ENCODE peak calls at places on chromosomes 13 and 19, in five cellular contexts. One of them, this sample, is unnamed.

GRCh38 chr13:41075034-41075433 is 13.7 kb downstream of the WBP4 start:
- DNase-seq in mesendoderm: peak; percentile 22
- DNase-seq in neuronal stem cell: no peak
- DNase-seq in IMR-90: peak; percentile 49
- DNase-seq in trophoblast cell: no peak
- DNase-seq in this sample: peak; percentile 52

GRCh38 chr19:21850636-21851255 is 14.8 kb upstream of the ZNF43 start:
- DNase-seq in mesendoderm: peak; percentile 4
- DNase-seq in neuronal stem cell: no peak
- DNase-seq in IMR-90: no peak
- DNase-seq in trophoblast cell: peak; percentile 97
- DNase-seq in this sample: no peak

GRCh38 chr19:3405261-3405653 is 38.9 kb downstream of the NFIC start:
- DNase-seq in mesendoderm: no peak
- DNase-seq in neuronal stem cell: no peak
- DNase-seq in IMR-90: no peak
- DNase-seq in trophoblast cell: no peak
- DNase-seq in this sample: no peak

GRCh38 chr13:59750860-59751259 is 412.9 kb downstream of the DIAPH3 start:
- DNase-seq in mesendoderm: peak; percentile 97
- DNase-seq in neuronal stem cell: peak; percentile 83
- DNase-seq in IMR-90: peak; percentile 57
- DNase-seq in trophoblast cell: no peak
- DNase-seq in this sample: peak; percentile 72

GRCh38 chr19:55179570-55180484 is at the start of gene SYT5:
- DNase-seq in mesendoderm: peak; percentile 55
- DNase-seq in neuronal stem cell: peak; percentile 58
- DNase-seq in IMR-90: no peak
- DNase-seq in trophoblast cell: no peak
- DNase-seq in this sample: no peak

GRCh38 chr19:51448011-51448744 is 10.1 kb downstream of the SIGLEC8 start:
- DNase-seq in mesendoderm: no peak
- DNase-seq in neuronal stem cell: no peak
- DNase-seq in IMR-90: no peak
- DNase-seq in trophoblast cell: no peak
- DNase-seq in this sample: no peak

GRCh38 chr13:48783181-48783630 is 129.5 kb downstream of the CYSLTR2 start:
- DNase-seq in mesendoderm: no peak
- DNase-seq in neuronal stem cell: no peak
- DNase-seq in IMR-90: peak; percentile 100
- DNase-seq in trophoblast cell: peak; percentile 98
- DNase-seq in this sample: peak; percentile 99

GRCh38 chr19:11269408-11269807 is 7.1 kb upstream of the DOCK6 start:
- DNase-seq in mesendoderm: no peak
- DNase-seq in neuronal stem cell: no peak
- DNase-seq in IMR-90: peak; percentile 56
- DNase-seq in trophoblast cell: no peak
- DNase-seq in this sample: no peak

GRCh38 chr19:51971624-51972023 is 15.0 kb downstream of the ZNF350 start:
- DNase-seq in mesendoderm: peak; percentile 66
- DNase-seq in neuronal stem cell: no peak
- DNase-seq in IMR-90: peak; percentile 13
- DNase-seq in trophoblast cell: no peak
- DNase-seq in this sample: peak; percentile 41

DNA sequence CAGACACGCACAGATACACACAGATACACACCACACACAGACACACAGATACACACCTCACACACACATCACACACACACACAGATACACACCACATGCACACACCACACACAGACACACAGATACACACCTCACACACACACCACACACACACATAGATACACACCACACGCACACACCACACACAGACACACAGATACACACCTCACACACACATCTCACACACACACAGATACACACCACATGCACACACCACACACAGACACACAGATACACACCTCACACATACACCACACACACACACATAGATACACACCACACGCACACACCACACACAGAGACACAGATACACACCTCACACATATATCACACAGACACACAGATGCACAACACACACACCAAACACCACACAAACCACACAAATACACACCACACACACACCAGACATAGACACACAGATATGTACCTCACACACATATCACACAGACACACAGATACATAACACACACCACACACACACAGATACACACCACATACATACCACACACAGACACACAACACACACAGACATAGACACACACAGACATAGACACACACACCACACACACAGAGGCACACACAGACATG is 24.2 kb upstream of the SLC7A10 start:
- DNase-seq in mesendoderm: no peak
- DNase-seq in neuronal stem cell: no peak
- DNase-seq in IMR-90: no peak
- DNase-seq in trophoblast cell: no peak
- DNase-seq in this sample: no peak
- H2AK5ac ChIP-seq in mesendoderm: no peak overlapping the region
- H2AK5ac ChIP-seq in neuronal stem cell: no peak overlapping the region
- H2AK5ac ChIP-seq in IMR-90: no peak overlapping the region
- H2AK5ac ChIP-seq in trophoblast cell: no peak overlapping the region
- H2AK5ac ChIP-seq in this sample: no peak overlapping the region

GRCh38 chr13:33066329-33066728 is 50.1 kb downstream of the KL start:
- DNase-seq in mesendoderm: no peak
- DNase-seq in neuronal stem cell: no peak
- DNase-seq in IMR-90: no peak
- DNase-seq in trophoblast cell: no peak
- DNase-seq in this sample: no peak
- H2AK5ac ChIP-seq in mesendoderm: no peak overlapping the region
- H2AK5ac ChIP-seq in neuronal stem cell: no peak overlapping the region
- H2AK5ac ChIP-seq in IMR-90: no peak overlapping the region
- H2AK5ac ChIP-seq in trophoblast cell: no peak overlapping the region
- H2AK5ac ChIP-seq in this sample: no peak overlapping the region

GRCh38 chr19:49850487-49851342 is at the start of gene PTOV1:
- DNase-seq in mesendoderm: peak; percentile 96
- DNase-seq in neuronal stem cell: peak; percentile 92
- DNase-seq in IMR-90: peak; percentile 91
- DNase-seq in trophoblast cell: peak; percentile 93
- DNase-seq in this sample: peak; percentile 94
- H2AK5ac ChIP-seq in mesendoderm: no peak within 1 kb of the TSS
- H2AK5ac ChIP-seq in neuronal stem cell: peak within 1 kb of the TSS; percentile 93
- H2AK5ac ChIP-seq in IMR-90: peak within 1 kb of the TSS; percentile 96
- H2AK5ac ChIP-seq in trophoblast cell: peak within 1 kb of the TSS; percentile 51
- H2AK5ac ChIP-seq in this sample: peak within 1 kb of the TSS; percentile 3

GRCh38 chr19:12993562-12993961 is 1.7 kb upstream of the NFIX start:
- DNase-seq in mesendoderm: no peak
- DNase-seq in neuronal stem cell: no peak
- DNase-seq in IMR-90: no peak
- DNase-seq in trophoblast cell: no peak
- DNase-seq in this sample: no peak

GRCh38 chr19:12990447-12990846 is 4.8 kb upstream of the NFIX start:
- DNase-seq in mesendoderm: no peak
- DNase-seq in neuronal stem cell: no peak
- DNase-seq in IMR-90: no peak
- DNase-seq in trophoblast cell: no peak
- DNase-seq in this sample: no peak

GRCh38 chr19:12992729-12993128 is 2.5 kb upstream of the NFIX start:
- DNase-seq in mesendoderm: no peak
- DNase-seq in neuronal stem cell: no peak
- DNase-seq in IMR-90: no peak
- DNase-seq in trophoblast cell: no peak
- DNase-seq in this sample: no peak

GRCh38 chr19:12990853-12991252 is 4.4 kb upstream of the NFIX start:
- DNase-seq in mesendoderm: no peak
- DNase-seq in neuronal stem cell: no peak
- DNase-seq in IMR-90: no peak
- DNase-seq in trophoblast cell: no peak
- DNase-seq in this sample: no peak

DNA sequence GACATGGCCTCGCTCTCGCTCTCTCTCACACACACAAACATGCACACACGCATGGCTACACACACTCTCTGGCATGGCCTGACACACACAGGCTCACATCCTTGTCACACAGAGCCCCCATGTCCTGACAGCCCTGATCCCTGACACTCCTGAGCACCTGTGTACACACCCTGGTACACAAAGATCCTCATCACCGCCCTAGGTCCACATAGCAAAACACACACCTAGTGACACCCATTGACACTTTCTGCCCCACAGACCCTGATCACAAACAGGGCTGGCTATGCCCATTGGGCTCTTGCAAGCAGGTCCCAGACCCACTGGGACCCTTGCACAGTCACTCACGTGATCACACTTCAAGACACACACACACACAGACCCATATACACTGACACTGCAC is 4.0 kb upstream of the NFIX start:
- DNase-seq in mesendoderm: no peak
- DNase-seq in neuronal stem cell: no peak
- DNase-seq in IMR-90: no peak
- DNase-seq in trophoblast cell: no peak
- DNase-seq in this sample: no peak
- H2AK5ac ChIP-seq in mesendoderm: no peak overlapping the region
- H2AK5ac ChIP-seq in neuronal stem cell: no peak overlapping the region
- H2AK5ac ChIP-seq in IMR-90: peak overlapping the region; percentile 86
- H2AK5ac ChIP-seq in trophoblast cell: no peak overlapping the region
- H2AK5ac ChIP-seq in this sample: no peak overlapping the region

GRCh38 chr13:102550507-102550906 is 46.3 kb upstream of the TPP2 start:
- DNase-seq in mesendoderm: no peak
- DNase-seq in neuronal stem cell: no peak
- DNase-seq in IMR-90: no peak
- DNase-seq in trophoblast cell: no peak
- DNase-seq in this sample: no peak
- H2AK5ac ChIP-seq in mesendoderm: no peak overlapping the region
- H2AK5ac ChIP-seq in neuronal stem cell: no peak overlapping the region
- H2AK5ac ChIP-seq in IMR-90: no peak overlapping the region
- H2AK5ac ChIP-seq in trophoblast cell: no peak overlapping the region
- H2AK5ac ChIP-seq in this sample: no peak overlapping the region

GRCh38 chr13:39330504-39330903 is 272.5 kb downstream of the LHFPL6 start:
- DNase-seq in mesendoderm: no peak
- DNase-seq in neuronal stem cell: no peak
- DNase-seq in IMR-90: no peak
- DNase-seq in trophoblast cell: no peak
- DNase-seq in this sample: no peak
- H2AK5ac ChIP-seq in mesendoderm: no peak overlapping the region
- H2AK5ac ChIP-seq in neuronal stem cell: no peak overlapping the region
- H2AK5ac ChIP-seq in IMR-90: no peak overlapping the region
- H2AK5ac ChIP-seq in trophoblast cell: no peak overlapping the region
- H2AK5ac ChIP-seq in this sample: no peak overlapping the region

DNA sequence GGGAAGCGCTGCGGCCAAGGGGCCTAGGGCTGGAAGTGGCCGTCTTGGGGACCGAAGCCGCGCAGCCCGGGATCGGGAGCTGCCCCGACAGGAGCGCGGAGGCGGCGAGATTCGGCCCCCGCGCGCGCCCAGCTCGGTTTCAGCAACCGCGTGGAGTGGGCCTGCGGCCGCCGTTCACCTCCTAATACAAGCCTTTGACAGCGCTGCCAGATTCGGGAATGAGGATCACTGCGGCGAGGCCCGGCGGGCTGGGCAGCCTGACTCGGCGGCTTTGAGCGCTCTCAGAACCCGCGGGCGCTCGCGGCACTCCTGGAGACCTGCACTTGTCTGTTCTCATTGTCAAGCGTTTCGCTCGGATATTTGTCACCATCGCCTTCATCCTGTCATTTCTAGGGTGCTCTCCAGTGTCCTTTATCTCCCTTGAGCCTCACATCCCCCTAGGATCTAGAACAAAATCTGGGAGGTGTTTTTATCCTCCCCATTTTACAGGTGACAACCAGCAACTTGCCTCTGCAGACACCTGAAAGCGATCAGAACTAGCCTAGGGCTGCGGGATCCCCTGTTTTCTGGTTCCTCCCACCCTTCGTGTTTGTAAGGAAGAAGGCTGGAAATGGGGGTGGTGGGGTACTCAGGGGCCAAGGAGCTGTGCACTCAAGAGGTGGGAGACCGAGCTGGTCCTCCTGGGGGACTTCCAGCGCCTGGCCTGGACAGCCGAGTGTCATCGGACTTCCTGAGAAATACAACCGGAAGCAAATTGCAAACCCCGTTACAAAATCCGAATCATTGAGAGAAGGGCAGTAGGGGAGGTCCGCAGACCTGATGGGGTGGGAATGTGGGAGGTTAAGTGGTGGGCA is 1.5 kb upstream of the CDX2 start:
- DNase-seq in mesendoderm: peak; percentile 35
- DNase-seq in neuronal stem cell: no peak
- DNase-seq in IMR-90: no peak
- DNase-seq in trophoblast cell: no peak
- DNase-seq in this sample: no peak
- H2AK5ac ChIP-seq in mesendoderm: no peak overlapping the region
- H2AK5ac ChIP-seq in neuronal stem cell: peak overlapping the region; percentile 67
- H2AK5ac ChIP-seq in IMR-90: no peak overlapping the region
- H2AK5ac ChIP-seq in trophoblast cell: no peak overlapping the region
- H2AK5ac ChIP-seq in this sample: no peak overlapping the region

GRCh38 chr13:113296842-113297369 is at the start of gene LAMP1:
- DNase-seq in mesendoderm: peak; percentile 99
- DNase-seq in neuronal stem cell: peak; percentile 99
- DNase-seq in IMR-90: peak; percentile 97
- DNase-seq in trophoblast cell: peak; percentile 99
- DNase-seq in this sample: peak; percentile 96

GRCh38 chr13:113288880-113289279 is 8.2 kb upstream of the LAMP1 start:
- DNase-seq in mesendoderm: no peak
- DNase-seq in neuronal stem cell: no peak
- DNase-seq in IMR-90: no peak
- DNase-seq in trophoblast cell: no peak
- DNase-seq in this sample: no peak

GRCh38 chr13:113291997-113292862 is 4.8 kb upstream of the LAMP1 start:
- DNase-seq in mesendoderm: no peak
- DNase-seq in neuronal stem cell: no peak
- DNase-seq in IMR-90: peak; percentile 51
- DNase-seq in trophoblast cell: no peak
- DNase-seq in this sample: peak; percentile 63

GRCh38 chr13:113291129-113291528 is 5.9 kb upstream of the LAMP1 start:
- DNase-seq in mesendoderm: no peak
- DNase-seq in neuronal stem cell: no peak
- DNase-seq in IMR-90: no peak
- DNase-seq in trophoblast cell: no peak
- DNase-seq in this sample: no peak
- H2AK5ac ChIP-seq in mesendoderm: no peak overlapping the region
- H2AK5ac ChIP-seq in neuronal stem cell: no peak overlapping the region
- H2AK5ac ChIP-seq in IMR-90: no peak overlapping the region
- H2AK5ac ChIP-seq in trophoblast cell: no peak overlapping the region
- H2AK5ac ChIP-seq in this sample: no peak overlapping the region

This sample was measured in mesenchymal stem cell.